ENCODE peak calls at places on chromosome X, in seven cellular contexts. K is GM20000, G is Right ventricle myocardium superior, R is COLO829, H is naive B cell, X is fibroblast of lung, I is fibroblast of pulmonary artery. P is an unnamed sample.

GRCh38 chrX:64977830-64978229 is 1.6 kb upstream of the ZC4H2 start:
- DNase-seq in R (no peak), K (no peak), G (no peak), I (no peak), H (no peak), X (no peak), P (no peak)

GRCh38 chrX:40603446-40603845 is 19.8 kb upstream of the MPC1L start:
- DNase-seq in H (no peak), K (no peak), I (no peak), G (no peak), X (no peak), R (no peak), P (no peak)

GRCh38 chrX:363621-364375 is 22.9 kb downstream of the PPP2R3B start:
- DNase-seq in X (no peak), K (no peak), G (peak), R (no peak), H (no peak), I (no peak), P (no peak)

GRCh38 chrX:24241822-24242648 is 71.8 kb downstream of the SUPT20HL2 start:
- DNase-seq in H (peak), R (peak), G (no peak), K (peak), I (peak), X (peak), P (no peak)

GRCh38 chrX:52216541-52216940 is 31.9 kb downstream of the MAGED4 start:
- DNase-seq in H (no peak), I (no peak), R (no peak), X (no peak), K (no peak), G (no peak), P (no peak)

GRCh38 chrX:154321624-154322023 is 26.0 kb downstream of the TKTL1 start:
- DNase-seq in G (no peak), R (no peak), I (no peak), K (peak), X (no peak), H (no peak), P (no peak)

GRCh38 chrX:96621811-96622210 is 62.8 kb upstream of the DIAPH2 start:
- DNase-seq in I (peak), K (no peak), R (no peak), G (no peak), X (peak), H (no peak), P (no peak)

GRCh38 chrX:134512566-134512965 is 52.6 kb downstream of the HPRT1 start:
- DNase-seq in I (peak), X (peak), R (peak), K (no peak), G (no peak), H (no peak), P (no peak)

GRCh38 chrX:53287493-53288138 is 6.2 kb upstream of the IQSEC2 start:
- DNase-seq in X (peak), H (peak), R (peak), K (no peak), G (peak), I (peak), P (no peak)

GRCh38 chrX:106039920-106040319 is 1.4 kb upstream of the SERPINA7 start:
- DNase-seq in R (peak), K (no peak), G (no peak), H (no peak), X (peak), I (peak), P (no peak)

GRCh38 chrX:38375888-38376287 is 23.5 kb downstream of the OTC start:
- DNase-seq in X (peak), G (no peak), I (peak), K (peak), R (peak), H (no peak), P (no peak)

GRCh38 chrX:81241753-81242152 is 39.9 kb downstream of the SH3BGRL start:
- DNase-seq in I (no peak), X (no peak), G (no peak), R (no peak), K (no peak), H (no peak), P (no peak)

GRCh38 chrX:5176766-5177165 is 1051.9 kb downstream of the NLGN4X start:
- DNase-seq in I (no peak), H (no peak), G (no peak), X (no peak), K (no peak), R (no peak), P (no peak)

GRCh38 chrX:24425806-24426205 is 39.3 kb upstream of the PDK3 start:
- DNase-seq in X (no peak), H (no peak), R (no peak), I (no peak), G (no peak), K (no peak), P (no peak)

GRCh38 chrX:24148535-24149345 is 789 bp upstream of the ZFX start:
- DNase-seq in H (no peak), I (peak), G (peak), K (no peak), X (peak), R (no peak), P (peak)

GRCh38 chrX:143648705-143649104 is 12.8 kb upstream of the SLITRK4 start:
- DNase-seq in H (no peak), K (no peak), X (no peak), I (no peak), G (no peak), R (peak), P (no peak)

GRCh38 chrX:1164322-1165288 is 47.8 kb downstream of the CRLF2 start:
- DNase-seq in K (peak), H (peak), X (no peak), I (peak), G (no peak), R (no peak), P (no peak)

GRCh38 chrX:13151806-13152510 is 107.5 kb upstream of the FAM9C start:
- DNase-seq in K (no peak), H (no peak), R (no peak), G (no peak), X (no peak), I (no peak), P (peak)

GRCh38 chrX:154043003-154043402 is 23.3 kb upstream of the IRAK1 start:
- DNase-seq in X (peak), H (no peak), I (peak), R (no peak), G (no peak), K (no peak), P (no peak)

GRCh38 chrX:31166416-31166815 is 94.6 kb upstream of the FTHL17 start:
- DNase-seq in G (no peak), K (no peak), X (no peak), I (peak), R (no peak), H (no peak), P (no peak)

GRCh38 chrX:122545778-122546177 is 638.3 kb upstream of the GRIA3 start:
- DNase-seq in R (no peak), I (no peak), X (no peak), K (no peak), H (no peak), G (no peak), P (no peak)

GRCh38 chrX:18883234-18883960 is 100.5 kb downstream of the PHKA2 start:
- DNase-seq in G (peak), R (no peak), H (no peak), K (no peak), X (no peak), I (no peak), P (no peak)

GRCh38 chrX:119186763-119187162 is 49.3 kb upstream of the PGRMC1 start:
- DNase-seq in G (no peak), I (no peak), R (no peak), K (no peak), X (no peak), H (no peak), P (no peak)

GRCh38 chrX:123745511-123745910 is 12.7 kb upstream of the THOC2 start:
- DNase-seq in K (no peak), X (no peak), G (no peak), H (no peak), I (no peak), R (no peak), P (no peak)

GRCh38 chrX:125293792-125294780 is 25.6 kb upstream of the TEX13C start:
- DNase-seq in K (no peak), H (no peak), X (no peak), I (no peak), G (no peak), R (no peak), P (no peak)

GRCh38 chrX:150269613-150270254 is 93.4 kb upstream of the MAMLD1 start:
- DNase-seq in H (no peak), X (no peak), K (no peak), G (no peak), R (no peak), I (peak), P (no peak)

GRCh38 chrX:41086627-41086932 is 1.3 kb downstream of the USP9X start:
- DNase-seq in R (no peak), H (no peak), I (no peak), X (no peak), G (no peak), K (no peak), P (no peak)

GRCh38 chrX:108584617-108585211 is 145.1 kb downstream of the COL4A5 start:
- DNase-seq in I (peak), G (no peak), X (no peak), H (no peak), K (no peak), R (peak), P (no peak)

GRCh38 chrX:32530802-32531403 is 680.4 kb downstream of the DMD start:
- DNase-seq in I (peak), R (peak), H (peak), X (peak), K (peak), G (no peak), P (no peak)

GRCh38 chrX:53125506-53125905 is 31.6 kb downstream of the KANTR start:
- DNase-seq in K (no peak), H (no peak), R (no peak), I (no peak), X (peak), G (no peak), P (no peak)

GRCh38 chrX:31233941-31234496 is 162.2 kb upstream of the FTHL17 start:
- DNase-seq in I (no peak), H (no peak), K (no peak), X (no peak), G (no peak), R (no peak), P (no peak)

P was measured in T-helper 1 cell.